ENCODE peak calls at places on chromosomes 3 and 15, in nine cellular contexts. E is AG04450, A is GM20000, M is IMR-90, D is psoas muscle, Q is endothelial cell of umbilical vein, I is right lobe of liver, H is neural crest cell, B is progenitor cell of endocrine pancreas. G is an unnamed sample.

GRCh38 chr3:31839144-31839917 is 141.7 kb downstream of the OSBPL10 start:
- DNase-seq in E (peak), A (no peak), M (peak), D (no peak), Q (no peak), I (no peak), H (no peak), B (no peak), G (no peak)

GRCh38 chr3:195566797-195567196 is 16.9 kb downstream of the APOD start:
- DNase-seq in E (no peak), A (no peak), M (no peak), D (no peak), Q (no peak), I (no peak), H (no peak), B (no peak), G (no peak)

GRCh38 chr15:73319460-73320245 is 49.1 kb downstream of the HCN4 start:
- DNase-seq in E (no peak), A (no peak), M (no peak), D (no peak), Q (no peak), I (no peak), H (no peak), B (no peak), G (no peak)

GRCh38 chr15:84915011-84915958 is 30.8 kb downstream of the SLC28A1 start:
- DNase-seq in E (no peak), A (peak), M (peak), D (peak), Q (peak), I (no peak), H (no peak), B (no peak), G (peak)

GRCh38 chr3:166471074-166471753 is 634.0 kb upstream of the BCHE start:
- DNase-seq in E (no peak), A (no peak), M (no peak), D (no peak), Q (no peak), I (no peak), H (no peak), B (no peak), G (no peak)

GRCh38 chr15:88649753-88650551 is 11.1 kb downstream of the ISG20 start:
- DNase-seq in E (no peak), A (no peak), M (no peak), D (no peak), Q (no peak), I (peak), H (no peak), B (no peak), G (no peak)

GRCh38 chr3:114362815-114363214 is 69.0 kb downstream of the TIGIT start:
- DNase-seq in E (no peak), A (peak), M (peak), D (no peak), Q (peak), I (no peak), H (no peak), B (no peak), G (peak)

GRCh38 chr15:100772478-100773378 is 106.9 kb upstream of the ALDH1A3 start:
- DNase-seq in E (no peak), A (no peak), M (no peak), D (no peak), Q (no peak), I (no peak), H (no peak), B (no peak), G (no peak)

GRCh38 chr15:51186121-51186795 is 91.6 kb upstream of the TNFAIP8L3 start:
- DNase-seq in E (no peak), A (no peak), M (no peak), D (no peak), Q (no peak), I (no peak), H (no peak), B (no peak), G (no peak)

GRCh38 chr3:133927543-133928066 is 31.9 kb upstream of the RAB6B start:
- DNase-seq in E (no peak), A (peak), M (no peak), D (peak), Q (peak), I (no peak), H (peak), B (peak), G (no peak)

GRCh38 chr15:93486407-93487117 is 397.6 kb upstream of the RGMA start:
- DNase-seq in E (no peak), A (no peak), M (no peak), D (peak), Q (no peak), I (no peak), H (no peak), B (no peak), G (no peak)

GRCh38 chr15:72197045-72197459 is 535 bp downstream of the GRAMD2A start:
- DNase-seq in E (no peak), A (no peak), M (no peak), D (no peak), Q (no peak), I (no peak), H (no peak), B (no peak), G (no peak)

GRCh38 chr3:180036092-180036677 is 552 bp downstream of the PEX5L start:
- DNase-seq in E (no peak), A (no peak), M (no peak), D (no peak), Q (no peak), I (no peak), H (no peak), B (no peak), G (no peak)

GRCh38 chr3:129974451-129975331 is at the start of gene TRH:
- DNase-seq in E (no peak), A (peak), M (no peak), D (no peak), Q (no peak), I (no peak), H (peak), B (peak), G (no peak)

GRCh38 chr3:196354151-196354550 is 16.0 kb upstream of the TM4SF19 start:
- DNase-seq in E (no peak), A (no peak), M (no peak), D (no peak), Q (no peak), I (no peak), H (no peak), B (no peak), G (no peak)

GRCh38 chr15:71634820-71635219 is 175.5 kb upstream of the NR2E3 start:
- DNase-seq in E (no peak), A (no peak), M (no peak), D (no peak), Q (peak), I (no peak), H (no peak), B (no peak), G (peak)

GRCh38 chr3:190862209-190863118 is at the start of gene GMNC:
- DNase-seq in E (no peak), A (peak), M (peak), D (peak), Q (peak), I (peak), H (peak), B (peak), G (peak)

GRCh38 chr3:158272071-158272470 is 162.2 kb downstream of the RSRC1 start:
- DNase-seq in E (no peak), A (no peak), M (no peak), D (no peak), Q (no peak), I (no peak), H (no peak), B (no peak), G (no peak)

GRCh38 chr15:41926184-41927056 is 32.6 kb upstream of the SPTBN5 start:
- DNase-seq in E (no peak), A (no peak), M (no peak), D (no peak), Q (peak), I (no peak), H (no peak), B (no peak), G (no peak)

GRCh38 chr3:50603261-50604109 is 8.1 kb downstream of the CISH start:
- DNase-seq in E (no peak), A (no peak), M (no peak), D (no peak), Q (no peak), I (no peak), H (no peak), B (no peak), G (no peak)

GRCh38 chr3:34016925-34017592 is 218.6 kb downstream of the PDCD6IP start:
- DNase-seq in E (no peak), A (peak), M (no peak), D (no peak), Q (no peak), I (no peak), H (no peak), B (no peak), G (no peak)

GRCh38 chr3:1092771-1093170 is at the start of gene CNTN6:
- DNase-seq in E (no peak), A (no peak), M (no peak), D (no peak), Q (no peak), I (no peak), H (no peak), B (no peak), G (no peak)

GRCh38 chr3:58492385-58492970 is 582 bp downstream of the KCTD6 start:
- DNase-seq in E (no peak), A (peak), M (no peak), D (no peak), Q (peak), I (no peak), H (no peak), B (no peak), G (no peak)

GRCh38 chr3:118127992-118128391 is 906.7 kb downstream of the IGSF11 start:
- DNase-seq in E (no peak), A (no peak), M (no peak), D (no peak), Q (no peak), I (no peak), H (no peak), B (no peak), G (no peak)

GRCh38 chr15:55319537-55320325 is 709 bp downstream of the PIGB start:
- DNase-seq in E (no peak), A (peak), M (peak), D (no peak), Q (no peak), I (no peak), H (no peak), B (no peak), G (no peak)

GRCh38 chr3:20741381-20741780 is 555.4 kb upstream of the SGO1 start:
- DNase-seq in E (no peak), A (no peak), M (no peak), D (no peak), Q (no peak), I (no peak), H (no peak), B (no peak), G (no peak)

GRCh38 chr3:89504432-89504831 is 397.0 kb downstream of the EPHA3 start:
- DNase-seq in E (no peak), A (no peak), M (no peak), D (no peak), Q (no peak), I (no peak), H (no peak), B (no peak), G (no peak)

GRCh38 chr3:16849240-16849639 is 35.5 kb upstream of the PLCL2 start:
- DNase-seq in E (no peak), A (peak), M (peak), D (peak), Q (peak), I (peak), H (peak), B (no peak), G (no peak)

GRCh38 chr15:33188654-33189257 is 5.8 kb downstream of the FMN1 start:
- DNase-seq in E (no peak), A (no peak), M (no peak), D (no peak), Q (no peak), I (no peak), H (no peak), B (no peak), G (no peak)

GRCh38 chr3:125212509-125213372 is at the start of gene SLC12A8:
- DNase-seq in E (no peak), A (peak), M (no peak), D (no peak), Q (no peak), I (peak), H (no peak), B (peak), G (no peak)

GRCh38 chr3:107690522-107691138 is 167.9 kb downstream of the BBX start:
- DNase-seq in E (peak), A (peak), M (peak), D (no peak), Q (peak), I (no peak), H (no peak), B (no peak), G (peak)

GRCh38 chr15:60301024-60301423 is 96.8 kb downstream of the ANXA2 start:
- DNase-seq in E (no peak), A (no peak), M (no peak), D (no peak), Q (no peak), I (no peak), H (no peak), B (no peak), G (no peak)

GRCh38 chr3:24185738-24186384 is 240.8 kb downstream of the NR1D2 start:
- DNase-seq in E (peak), A (peak), M (peak), D (peak), Q (peak), I (no peak), H (peak), B (no peak), G (peak)

GRCh38 chr3:17580901-17581300 is 161.5 kb downstream of the TBC1D5 start:
- DNase-seq in E (no peak), A (no peak), M (no peak), D (no peak), Q (no peak), I (no peak), H (no peak), B (no peak), G (no peak)

GRCh38 chr3:136075218-136075808 is 109.8 kb downstream of the PPP2R3A start:
- DNase-seq in E (peak), A (peak), M (peak), D (peak), Q (peak), I (peak), H (peak), B (peak), G (peak)

GRCh38 chr3:57006949-57007419 is 53.5 kb upstream of the SPATA12 start:
- DNase-seq in E (no peak), A (no peak), M (peak), D (no peak), Q (no peak), I (no peak), H (no peak), B (no peak), G (no peak)
- TF ChIP-seq CTCF in E (peak), A (peak), M (peak), D (peak), Q (peak), I (no peak), H (peak), B (peak), G (peak)

GRCh38 chr3:100386437-100387064 is 14.3 kb downstream of the TOMM70 start:
- DNase-seq in E (no peak), A (no peak), M (peak), D (no peak), Q (peak), I (no peak), H (no peak), B (no peak), G (peak)
- TF ChIP-seq CTCF in E (no peak), A (no peak), M (no peak), D (no peak), Q (no peak), I (no peak), H (no peak), B (no peak), G (no peak)

DNA sequence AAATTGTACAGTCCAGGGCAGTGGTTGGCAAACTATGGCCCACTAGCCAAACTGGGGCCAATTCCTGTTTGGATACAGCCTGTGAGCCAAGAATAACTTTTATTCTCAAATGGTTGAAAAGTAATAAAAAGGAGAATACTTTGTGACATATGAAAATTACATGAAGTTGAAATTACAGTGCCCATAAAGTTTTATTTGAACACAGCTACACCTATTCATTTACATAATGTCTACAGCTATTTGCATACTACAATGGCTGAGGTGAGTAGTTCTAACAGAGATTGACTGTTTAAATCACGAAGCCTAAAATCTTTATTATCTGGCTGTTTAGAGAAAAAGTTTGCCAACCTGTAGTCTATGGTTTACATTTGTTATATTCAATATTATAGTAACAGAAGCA is 600.1 kb downstream of the MAGI1 start:
- DNase-seq in E (no peak), A (no peak), M (no peak), D (no peak), Q (no peak), I (no peak), H (no peak), B (no peak), G (no peak)
- TF ChIP-seq CTCF in E (no peak), A (no peak), M (no peak), D (no peak), Q (no peak), I (no peak), H (no peak), B (no peak), G (no peak)

DNA sequence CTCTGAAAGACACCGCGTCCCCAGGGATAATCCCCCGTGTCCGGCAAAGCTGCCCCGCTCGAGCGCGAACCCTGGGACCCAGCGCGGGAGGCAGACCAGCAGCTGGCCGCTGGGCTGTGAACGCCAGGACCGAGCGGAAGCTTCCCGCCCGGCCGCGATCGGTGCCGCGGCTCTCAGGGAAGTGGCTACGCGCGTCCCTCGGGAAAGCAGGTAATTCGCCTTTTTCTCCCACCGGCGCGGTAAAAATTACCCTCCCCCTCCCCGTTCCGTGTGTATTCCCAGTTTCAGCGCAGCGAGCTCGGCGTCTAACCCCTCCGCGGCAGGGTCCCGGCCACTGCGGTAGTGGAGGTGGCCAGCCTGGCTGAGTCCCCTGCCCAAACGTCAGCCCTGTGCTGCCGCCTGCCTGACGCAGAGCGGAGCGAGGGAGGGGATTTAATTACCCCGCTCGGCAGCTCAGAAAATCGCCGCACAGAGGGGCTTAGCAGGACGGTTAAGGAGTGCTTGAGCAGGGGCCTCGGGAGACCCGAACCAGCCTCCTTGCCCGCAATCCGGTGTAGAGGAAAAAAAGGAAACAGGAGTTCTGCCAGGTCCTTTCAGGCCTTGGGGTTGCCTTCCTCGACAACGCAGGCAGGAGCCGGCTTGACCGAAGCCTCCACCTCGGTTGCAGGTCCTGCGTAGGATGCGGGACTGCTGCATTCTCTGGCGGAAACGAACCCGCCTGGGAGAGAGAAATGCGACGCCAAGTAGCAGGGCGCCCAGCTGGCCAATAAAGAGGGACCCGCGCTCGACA is 2.9 kb downstream of the GATA2 start:
- DNase-seq in E (no peak), A (no peak), M (no peak), D (no peak), Q (peak), I (peak), H (peak), B (no peak), G (peak)
- TF ChIP-seq CTCF in E (peak), A (no peak), M (no peak), D (peak), Q (no peak), I (no peak), H (no peak), B (peak), G (no peak)

GRCh38 chr3:8767667-8768363 is 1.6 kb downstream of the OXTR start:
- DNase-seq in E (no peak), A (peak), M (no peak), D (no peak), Q (peak), I (no peak), H (no peak), B (peak), G (no peak)
- TF ChIP-seq CTCF in E (no peak), A (peak), M (no peak), D (no peak), Q (no peak), I (no peak), H (no peak), B (peak), G (peak)

DNA sequence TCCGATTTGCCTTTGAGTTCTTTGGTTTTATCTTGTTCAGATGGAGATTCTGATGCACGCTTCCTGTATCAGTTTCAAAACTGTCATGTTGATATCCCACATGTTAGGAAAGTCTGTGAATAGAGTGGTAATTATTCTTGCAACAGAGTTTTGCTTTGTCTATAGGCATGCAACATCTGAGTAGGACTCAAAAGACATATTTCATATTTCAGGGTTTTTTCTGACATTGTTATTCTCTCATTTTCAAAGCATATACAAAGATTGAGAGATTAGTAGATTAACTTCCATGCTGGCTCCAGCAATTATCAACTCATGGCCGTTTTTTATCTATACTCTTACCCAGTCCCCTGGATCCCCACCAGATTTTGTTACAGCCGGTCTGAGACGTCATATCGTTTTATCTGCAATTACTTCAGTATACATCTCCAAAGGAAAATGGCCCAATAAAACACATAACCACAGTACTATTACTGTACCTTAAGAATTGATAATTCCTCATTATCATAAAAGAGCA is 22.4 kb downstream of the PAQR5 start:
- DNase-seq in E (no peak), A (no peak), M (peak), D (no peak), Q (no peak), I (no peak), H (no peak), B (no peak), G (no peak)
- TF ChIP-seq CTCF in E (no peak), A (no peak), M (no peak), D (no peak), Q (no peak), I (no peak), H (no peak), B (no peak), G (no peak)

GRCh38 chr15:65642588-65642987 is 20.9 kb downstream of the SLC24A1 start:
- DNase-seq in E (no peak), A (no peak), M (no peak), D (no peak), Q (peak), I (no peak), H (no peak), B (no peak), G (no peak)

GRCh38 chr15:65639509-65639908 is 17.8 kb downstream of the SLC24A1 start:
- DNase-seq in E (no peak), A (no peak), M (no peak), D (no peak), Q (no peak), I (no peak), H (no peak), B (no peak), G (no peak)

GRCh38 chr15:65644282-65644681 is 22.5 kb downstream of the SLC24A1 start:
- DNase-seq in E (no peak), A (no peak), M (no peak), D (no peak), Q (no peak), I (no peak), H (no peak), B (no peak), G (no peak)

GRCh38 chr15:65638681-65639089 is 16.9 kb downstream of the SLC24A1 start:
- DNase-seq in E (peak), A (peak), M (peak), D (no peak), Q (peak), I (no peak), H (peak), B (no peak), G (peak)

GRCh38 chr15:65641723-65642475 is 20.2 kb downstream of the SLC24A1 start:
- DNase-seq in E (no peak), A (no peak), M (no peak), D (no peak), Q (no peak), I (no peak), H (no peak), B (no peak), G (no peak)
- TF ChIP-seq CTCF in E (no peak), A (no peak), M (no peak), D (no peak), Q (no peak), I (no peak), H (no peak), B (no peak), G (peak)

G was measured in HFFc6.